ENCODE peak calls at places on chromosomes 16 and 17, in six cellular contexts. One of them, this sample, is unnamed.

GRCh38 chr16:84416407-84417321 is 48.3 kb downstream of the ATP2C2 start:
- DNase-seq in BJ: no peak
- DNase-seq in central memory CD8-positive, alpha-beta T cell: no peak
- DNase-seq in A549: no peak
- DNase-seq in amniotic stem cell: no peak
- DNase-seq in NCI-H1092: no peak
- DNase-seq in this sample: no peak

GRCh38 chr16:57041182-57042156 is 50.9 kb upstream of the CPNE2 start:
- DNase-seq in BJ: no peak
- DNase-seq in central memory CD8-positive, alpha-beta T cell: peak
- DNase-seq in A549: peak
- DNase-seq in amniotic stem cell: no peak
- DNase-seq in NCI-H1092: no peak
- DNase-seq in this sample: no peak

GRCh38 chr17:6542577-6542976 is 13.8 kb downstream of the PITPNM3 start:
- DNase-seq in BJ: no peak
- DNase-seq in central memory CD8-positive, alpha-beta T cell: no peak
- DNase-seq in A549: no peak
- DNase-seq in amniotic stem cell: no peak
- DNase-seq in NCI-H1092: no peak
- DNase-seq in this sample: no peak

GRCh38 chr17:2883544-2884203 is 87.4 kb downstream of the RAP1GAP2 start:
- DNase-seq in BJ: no peak
- DNase-seq in central memory CD8-positive, alpha-beta T cell: no peak
- DNase-seq in A549: peak
- DNase-seq in amniotic stem cell: no peak
- DNase-seq in NCI-H1092: no peak
- DNase-seq in this sample: no peak

GRCh38 chr17:58829172-58829637 is 73.6 kb downstream of the PPM1E start:
- DNase-seq in BJ: no peak
- DNase-seq in central memory CD8-positive, alpha-beta T cell: no peak
- DNase-seq in A549: peak
- DNase-seq in amniotic stem cell: no peak
- DNase-seq in NCI-H1092: no peak
- DNase-seq in this sample: no peak

GRCh38 chr16:35186045-35186759 is 1726.8 kb downstream of the TP53TG3F start:
- DNase-seq in BJ: no peak
- DNase-seq in central memory CD8-positive, alpha-beta T cell: no peak
- DNase-seq in A549: no peak
- DNase-seq in amniotic stem cell: no peak
- DNase-seq in NCI-H1092: no peak
- DNase-seq in this sample: no peak

GRCh38 chr17:37848690-37849616 is 75.3 kb upstream of the TBC1D3K start:
- DNase-seq in BJ: peak
- DNase-seq in central memory CD8-positive, alpha-beta T cell: no peak
- DNase-seq in A549: peak
- DNase-seq in amniotic stem cell: peak
- DNase-seq in NCI-H1092: no peak
- DNase-seq in this sample: peak

GRCh38 chr16:67188798-67189197 is 1.1 kb downstream of the EXOC3L1 start:
- DNase-seq in BJ: no peak
- DNase-seq in central memory CD8-positive, alpha-beta T cell: no peak
- DNase-seq in A549: no peak
- DNase-seq in amniotic stem cell: no peak
- DNase-seq in NCI-H1092: no peak
- DNase-seq in this sample: no peak